ENCODE peak calls at places on chromosome 10, in four cellular contexts. Y is Right ventricle myocardium superior, D is dermis blood vessel endothelial cell, A is GM10248. K is an unnamed sample.

GRCh38 chr10:62093863-62094291 is 174.8 kb downstream of the RTKN2 start:
- DNase-seq in Y (no peak), A (no peak), D (peak), K (peak)

GRCh38 chr10:104317195-104318095 is 20.8 kb downstream of the ITPRIP start:
- DNase-seq in D (no peak), Y (no peak), A (no peak), K (no peak)

GRCh38 chr10:117274509-117274908 is 33.6 kb downstream of the SLC18A2 start:
- DNase-seq in D (no peak), Y (no peak), A (no peak), K (no peak)

GRCh38 chr10:92573091-92573797 is 649 bp downstream of the IDE start:
- DNase-seq in Y (no peak), A (peak), D (peak), K (no peak)

GRCh38 chr10:95920798-95921426 is 13.1 kb downstream of the CC2D2B start:
- DNase-seq in A (no peak), Y (no peak), D (no peak), K (no peak)

GRCh38 chr10:3776796-3777571 is 8.0 kb downstream of the KLF6 start:
- DNase-seq in D (peak), A (no peak), Y (no peak), K (peak)

GRCh38 chr10:74924251-74924954 is 98.0 kb downstream of the KAT6B start:
- DNase-seq in A (no peak), Y (no peak), D (peak), K (peak)

GRCh38 chr10:109277456-109277855 is 645.9 kb downstream of the XPNPEP1 start:
- DNase-seq in D (no peak), A (no peak), Y (no peak), K (no peak)

K was measured in NCI-H226.